ENCODE peak calls at places on chromosome 10, in nine cellular contexts. C, V, Y, J, E, R, M, X and K are unnamed samples.
A peak's percentile ranks its signal among the peaks of the same experiment; 100 is the strongest.

GRCh38 chr10:3786295-3786981 is 1.4 kb upstream of the KLF6 start:
- DNase-seq in C (peak; percentile 49), V (peak; percentile 70), Y (no peak), J (no peak), E (no peak), R (peak; percentile 59), M (peak; percentile 67), X (no peak), K (peak; percentile 30)

GRCh38 chr10:48603421-48604038 is 1.3 kb downstream of the ARHGAP22 start:
- DNase-seq in C (no peak), V (no peak), Y (no peak), J (no peak), E (no peak), R (no peak), M (no peak), X (no peak), K (no peak)

GRCh38 chr10:120077707-120078492 is 185.4 kb downstream of the SEC23IP start:
- DNase-seq in C (no peak), V (no peak), Y (no peak), J (no peak), E (no peak), R (no peak), M (no peak), X (no peak), K (no peak)

GRCh38 chr10:97713828-97714400 is 384 bp downstream of the MARVELD1 start:
- DNase-seq in C (peak; percentile 67), V (peak; percentile 79), Y (no peak), J (peak; percentile 28), E (peak; percentile 75), R (peak; percentile 67), M (peak; percentile 63), X (peak; percentile 27), K (peak; percentile 82)

GRCh38 chr10:93368210-93368609 is 113.9 kb downstream of the MYOF start:
- DNase-seq in C (no peak), V (no peak), Y (no peak), J (no peak), E (no peak), R (no peak), M (no peak), X (no peak), K (no peak)

GRCh38 chr10:44300666-44301649 is 83.9 kb downstream of the CXCL12 start:
- DNase-seq in C (no peak), V (no peak), Y (no peak), J (no peak), E (no peak), R (peak; percentile 26), M (peak; percentile 59), X (no peak), K (peak; percentile 88)

GRCh38 chr10:48445932-48446331 is 139.5 kb downstream of the MAPK8 start:
- DNase-seq in C (no peak), V (no peak), Y (no peak), J (no peak), E (no peak), R (no peak), M (no peak), X (no peak), K (no peak)

GRCh38 chr10:102678842-102679289 is 34.6 kb downstream of the TRIM8 start:
- DNase-seq in C (peak; percentile 85), V (peak; percentile 79), Y (no peak), J (no peak), E (peak; percentile 86), R (peak; percentile 45), M (peak; percentile 26), X (peak; percentile 72), K (peak; percentile 74)

GRCh38 chr10:109474817-109475216 is 448.5 kb downstream of the XPNPEP1 start:
- DNase-seq in C (peak; percentile 3), V (no peak), Y (no peak), J (no peak), E (no peak), R (no peak), M (no peak), X (no peak), K (no peak)

GRCh38 chr10:130128922-130129321 is 7.3 kb upstream of the GLRX3 start:
- DNase-seq in C (no peak), V (no peak), Y (no peak), J (no peak), E (no peak), R (no peak), M (no peak), X (no peak), K (no peak)

GRCh38 chr10:28984431-28984830 is 304.4 kb upstream of the LYZL1 start:
- DNase-seq in C (no peak), V (peak; percentile 89), Y (no peak), J (no peak), E (no peak), R (no peak), M (peak; percentile 80), X (no peak), K (peak; percentile 76)

GRCh38 chr10:49508249-49508648 is 30.7 kb downstream of the ERCC6 start:
- DNase-seq in C (no peak), V (no peak), Y (no peak), J (no peak), E (no peak), R (no peak), M (no peak), X (no peak), K (no peak)

GRCh38 chr10:71073451-71074175 is 138.8 kb upstream of the UNC5B start:
- DNase-seq in C (peak; percentile 1), V (no peak), Y (no peak), J (no peak), E (no peak), R (no peak), M (no peak), X (no peak), K (no peak)

GRCh38 chr10:72106896-72107295 is 18.5 kb upstream of the SPOCK2 start:
- DNase-seq in C (no peak), V (no peak), Y (no peak), J (no peak), E (no peak), R (no peak), M (no peak), X (no peak), K (no peak)

GRCh38 chr10:133198206-133198605 is 31.8 kb upstream of the UTF1 start:
- DNase-seq in C (no peak), V (no peak), Y (no peak), J (no peak), E (no peak), R (no peak), M (no peak), X (no peak), K (no peak)

GRCh38 chr10:61139230-61139928 is 195.4 kb upstream of the RHOBTB1 start:
- DNase-seq in C (no peak), V (no peak), Y (no peak), J (no peak), E (no peak), R (no peak), M (no peak), X (no peak), K (no peak)

GRCh38 chr10:72756674-72757385 is 64.9 kb downstream of the MCU start:
- DNase-seq in C (no peak), V (no peak), Y (no peak), J (no peak), E (no peak), R (no peak), M (no peak), X (no peak), K (no peak)

GRCh38 chr10:77973276-77973675 is 46.7 kb upstream of the DLG5 start:
- DNase-seq in C (no peak), V (no peak), Y (no peak), J (no peak), E (no peak), R (no peak), M (no peak), X (no peak), K (no peak)

GRCh38 chr10:110989016-110989415 is 69.6 kb downstream of the SHOC2 start:
- DNase-seq in C (no peak), V (no peak), Y (no peak), J (no peak), E (no peak), R (no peak), M (no peak), X (no peak), K (no peak)

GRCh38 chr10:113167702-113168101 is 217.7 kb downstream of the TCF7L2 start:
- DNase-seq in C (no peak), V (no peak), Y (no peak), J (no peak), E (no peak), R (no peak), M (no peak), X (no peak), K (no peak)